ENCODE peak calls at places on chromosome 5, in five cellular contexts. O is GM12892, T is GM12878, Y is H1, J is K562. P is an unnamed sample.

GRCh38 chr5:91499943-91500531 is 116.9 kb upstream of the ARRDC3 start:
- DNase-seq in O (no peak), T (no peak), Y (no peak), J (peak), P (no peak)

GRCh38 chr5:52779213-52779612 is 8.5 kb upstream of the ITGA1 start:
- DNase-seq in O (no peak), T (no peak), Y (no peak), J (no peak), P (no peak)

GRCh38 chr5:35319231-35320002 is 89.1 kb upstream of the PRLR start:
- DNase-seq in O (peak), T (peak), Y (no peak), J (no peak), P (no peak)

GRCh38 chr5:139383275-139383992 is at the start of gene SLC23A1:
- DNase-seq in O (no peak), T (no peak), Y (no peak), J (no peak), P (no peak)

GRCh38 chr5:74895906-74896305 is 29.7 kb upstream of the FAM169A start:
- DNase-seq in O (no peak), T (no peak), Y (no peak), J (no peak), P (no peak)

GRCh38 chr5:123571927-123572326 is 60.0 kb downstream of the CSNK1G3 start:
- DNase-seq in O (no peak), T (no peak), Y (no peak), J (no peak), P (no peak)

GRCh38 chr5:36724429-36725332 is 118.3 kb downstream of the SLC1A3 start:
- DNase-seq in O (peak), T (peak), Y (no peak), J (peak), P (peak)

GRCh38 chr5:134590992-134591659 is 41.5 kb downstream of the SAR1B start:
- DNase-seq in O (no peak), T (no peak), Y (no peak), J (no peak), P (no peak)

GRCh38 chr5:147576646-147577535 is 67.0 kb upstream of the DPYSL3 start:
- DNase-seq in O (peak), T (no peak), Y (no peak), J (peak), P (no peak)

GRCh38 chr5:101977729-101978345 is 318.2 kb downstream of the SLCO4C1 start:
- DNase-seq in O (peak), T (peak), Y (no peak), J (peak), P (peak)

GRCh38 chr5:16467363-16468219 is 2.0 kb upstream of the ZNF622 start:
- DNase-seq in O (no peak), T (peak), Y (no peak), J (peak), P (no peak)

GRCh38 chr5:88683506-88684135 is 199.4 kb downstream of the MEF2C start:
- DNase-seq in O (no peak), T (no peak), Y (no peak), J (peak), P (no peak)

GRCh38 chr5:178196986-178197385 is 7.3 kb upstream of the HNRNPAB start:
- DNase-seq in O (no peak), T (no peak), Y (no peak), J (peak), P (no peak)

GRCh38 chr5:57311921-57312320 is 138.1 kb downstream of the GPBP1 start:
- DNase-seq in O (no peak), T (no peak), Y (no peak), J (no peak), P (no peak)

GRCh38 chr5:168443950-168444700 is 42.1 kb upstream of the RARS1 start:
- DNase-seq in O (no peak), T (no peak), Y (no peak), J (no peak), P (no peak)

GRCh38 chr5:168578506-168579205 is 512 bp downstream of the PANK3 start:
- DNase-seq in O (no peak), T (no peak), Y (no peak), J (peak), P (no peak)

GRCh38 chr5:131533844-131534243 is 101.2 kb downstream of the RAPGEF6 start:
- DNase-seq in O (no peak), T (no peak), Y (no peak), J (no peak), P (no peak)

GRCh38 chr5:92544042-92544441 is 1037.0 kb downstream of the NR2F1-AS1 start:
- DNase-seq in O (no peak), T (no peak), Y (no peak), J (no peak), P (no peak)

GRCh38 chr5:54661111-54661510 is 143.6 kb downstream of the SNX18 start:
- DNase-seq in O (no peak), T (no peak), Y (no peak), J (no peak), P (no peak)

GRCh38 chr5:54656261-54656728 is 138.7 kb downstream of the SNX18 start:
- DNase-seq in O (no peak), T (no peak), Y (no peak), J (no peak), P (no peak)

GRCh38 chr5:54658014-54658413 is 140.5 kb downstream of the SNX18 start:
- DNase-seq in O (no peak), T (no peak), Y (no peak), J (no peak), P (no peak)

GRCh38 chr5:54655761-54656160 is 138.2 kb downstream of the SNX18 start:
- DNase-seq in O (no peak), T (no peak), Y (no peak), J (no peak), P (no peak)

DNA sequence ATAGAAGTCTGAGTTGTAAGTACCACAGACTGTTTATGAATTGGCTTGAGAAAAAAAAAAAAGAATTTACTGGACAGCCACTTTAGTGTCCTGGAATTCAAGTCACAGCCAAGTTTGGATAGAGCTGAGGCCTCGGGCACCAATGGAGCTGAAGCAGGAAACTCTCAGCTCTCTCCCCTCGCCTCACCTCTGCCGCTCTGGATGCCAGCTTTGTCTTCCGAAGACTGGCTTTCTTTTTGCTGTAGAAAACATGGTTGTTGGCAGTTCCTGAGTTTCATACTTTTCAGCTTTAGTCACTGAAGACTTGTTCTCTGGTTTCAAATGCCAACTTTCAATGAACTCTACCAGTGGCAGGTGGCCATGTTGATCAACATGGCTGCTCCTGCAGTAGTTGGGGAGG is 142.1 kb downstream of the SNX18 start:
- DNase-seq in O (no peak), T (no peak), Y (no peak), J (no peak), P (no peak)
- TF ChIP-seq POLR2AphosphoS5 in O (no peak), T (no peak), Y (no peak), J (no peak), P (no peak)

GRCh38 chr5:176714067-176714466 is 66.8 kb downstream of the TSPAN17 start:
- DNase-seq in O (no peak), T (no peak), Y (no peak), J (no peak), P (no peak)
- TF ChIP-seq TAF1 in O (no peak), T (no peak), Y (no peak), J (no peak), P (no peak)

GRCh38 chr5:151028717-151029116 is 8.3 kb downstream of the GPX3 start:
- DNase-seq in O (no peak), T (no peak), Y (no peak), J (no peak), P (no peak)
- TF ChIP-seq POLR2AphosphoS5 in O (no peak), T (no peak), Y (no peak), J (no peak), P (no peak)

GRCh38 chr5:146079695-146080361 is 25.5 kb downstream of the PLAC8L1 start:
- DNase-seq in O (no peak), T (peak), Y (no peak), J (no peak), P (no peak)
- TF ChIP-seq TAF1 in O (no peak), T (no peak), Y (no peak), J (no peak), P (no peak)

DNA sequence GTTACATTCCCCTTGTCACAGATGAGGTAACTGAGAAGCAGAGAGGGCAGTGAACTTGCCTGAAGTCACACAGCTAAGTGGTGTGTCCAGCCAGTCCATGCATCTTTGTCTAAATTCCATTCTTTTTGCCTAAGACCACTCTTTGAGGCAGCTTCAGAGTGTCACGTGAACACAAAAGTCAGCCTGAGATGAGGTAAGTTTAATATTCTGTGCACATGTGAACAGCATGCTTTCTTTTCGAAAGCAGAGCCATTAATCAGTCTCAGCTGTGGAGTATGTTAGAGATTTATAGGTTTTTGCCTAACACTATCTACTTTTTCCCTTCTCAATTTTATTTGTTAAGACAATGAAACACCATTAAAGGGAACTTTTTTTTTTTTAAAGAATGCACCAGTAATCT is 43.5 kb downstream of the SH3PXD2B start:
- DNase-seq in O (no peak), T (no peak), Y (no peak), J (no peak), P (no peak)
- TF ChIP-seq POLR2AphosphoS5 in O (no peak), T (no peak), Y (no peak), J (no peak), P (no peak)

DNA sequence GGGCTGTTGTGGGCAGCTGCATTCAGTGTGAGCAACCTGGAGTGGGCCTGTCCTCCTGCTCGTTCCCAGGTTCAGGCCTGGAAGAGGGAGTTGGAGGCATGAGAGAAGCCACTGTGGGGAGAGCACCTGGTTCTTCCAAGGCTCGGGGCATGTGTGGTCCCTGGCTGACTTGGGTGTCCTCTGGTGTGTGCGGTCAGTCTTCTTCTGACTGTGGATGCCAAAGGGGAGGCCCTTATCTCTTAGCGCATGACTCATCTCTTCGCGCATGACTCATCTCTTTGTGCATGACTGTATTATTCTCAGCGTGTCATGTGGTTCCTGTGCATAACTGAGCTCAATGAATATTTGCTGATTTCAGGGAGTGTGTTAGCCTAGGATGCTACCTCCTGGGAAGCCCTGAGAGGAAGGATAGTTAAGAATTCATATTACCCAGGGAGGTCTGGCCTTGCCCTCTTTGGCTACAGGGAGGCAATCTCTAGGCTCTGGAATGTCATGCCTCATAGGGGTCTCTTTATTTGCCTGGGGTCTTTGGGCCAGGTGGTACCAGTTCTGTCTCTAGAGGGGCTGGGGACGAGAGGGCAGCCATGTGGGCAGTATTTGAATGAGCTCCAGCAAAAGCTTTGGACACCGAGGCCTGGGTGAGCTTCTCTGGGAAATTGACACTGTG is 188.7 kb downstream of the HSPA4 start:
- DNase-seq in O (peak), T (peak), Y (no peak), J (peak), P (no peak)
- TF ChIP-seq TAF1 in O (no peak), T (no peak), Y (no peak), J (peak), P (no peak)

GRCh38 chr5:39424751-39425524 is at the start of gene DAB2:
- DNase-seq in O (no peak), T (no peak), Y (peak), J (peak), P (peak)
- TF ChIP-seq POLR2AphosphoS5 in O (no peak), T (no peak), Y (peak), J (peak), P (no peak)

DNA sequence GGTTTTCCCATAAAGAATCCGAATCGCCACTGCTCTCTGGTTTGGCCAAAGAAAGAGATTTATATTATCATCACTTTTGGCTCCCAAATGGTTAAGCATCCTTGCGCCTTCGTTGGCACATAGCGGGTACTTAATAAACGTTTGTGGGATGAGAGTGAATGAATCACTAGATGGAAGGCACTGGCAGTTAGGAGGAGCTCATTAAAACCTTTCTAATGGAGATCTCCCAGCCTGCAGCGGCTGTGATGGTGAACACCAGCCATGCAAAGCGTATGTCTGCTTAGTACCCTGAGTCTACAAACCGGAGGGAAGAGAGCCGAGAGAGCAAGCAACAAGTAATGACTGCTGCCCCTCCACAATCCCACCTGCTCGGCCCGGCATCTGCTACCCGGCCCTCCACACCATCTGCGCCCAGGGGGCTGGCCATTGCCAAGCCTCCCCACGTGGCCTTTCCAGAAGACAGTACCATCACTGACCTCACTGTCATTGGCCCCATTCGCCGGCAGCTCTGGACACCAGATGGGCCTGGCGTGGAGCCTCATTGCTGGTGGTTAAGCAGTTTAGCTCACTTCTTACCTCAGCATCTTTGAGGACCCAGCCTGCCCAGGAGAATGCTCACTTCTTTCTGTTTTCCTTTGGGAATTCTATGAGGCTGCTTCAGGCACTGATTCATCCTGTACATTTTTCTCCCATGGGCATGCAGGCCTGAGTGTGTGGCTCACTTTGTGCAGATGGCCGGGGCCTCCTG is 39.3 kb upstream of the ANKRD33B start:
- DNase-seq in O (no peak), T (no peak), Y (no peak), J (peak), P (no peak)
- TF ChIP-seq TAF1 in O (no peak), T (no peak), Y (no peak), J (no peak), P (no peak)

GRCh38 chr5:69527128-69527745 is 32.8 kb upstream of the GTF2H2C start:
- DNase-seq in O (no peak), T (no peak), Y (no peak), J (no peak), P (no peak)

GRCh38 chr5:69526660-69527059 is 33.3 kb upstream of the GTF2H2C start:
- DNase-seq in O (no peak), T (no peak), Y (no peak), J (no peak), P (no peak)

GRCh38 chr5:69525490-69525889 is 32.9 kb downstream of the OCLN start:
- DNase-seq in O (no peak), T (no peak), Y (no peak), J (no peak), P (no peak)

GRCh38 chr5:69528609-69529008 is 31.4 kb upstream of the GTF2H2C start:
- DNase-seq in O (no peak), T (no peak), Y (no peak), J (no peak), P (no peak)

DNA sequence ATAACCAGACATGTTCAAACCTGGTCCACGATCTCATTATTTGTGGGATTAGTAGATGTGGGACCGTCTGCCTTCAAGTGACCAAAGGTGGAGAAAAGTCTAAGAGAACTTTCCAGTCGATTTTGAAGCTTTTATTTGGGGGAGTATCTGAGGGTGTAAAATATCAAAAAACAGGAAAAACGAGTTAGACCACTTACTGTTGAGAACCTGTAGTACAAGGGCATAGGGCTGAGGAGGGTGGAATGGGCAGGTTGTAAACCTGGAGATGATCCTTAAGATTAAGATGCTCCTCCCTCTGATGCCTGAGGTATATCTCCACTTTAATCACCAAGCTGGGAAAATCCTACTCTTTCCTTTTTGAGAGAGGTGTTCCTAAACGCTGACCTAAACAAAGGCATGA is 32.0 kb upstream of the GTF2H2C start:
- DNase-seq in O (no peak), T (no peak), Y (no peak), J (no peak), P (no peak)
- TF ChIP-seq POLR2AphosphoS5 in O (no peak), T (no peak), Y (no peak), J (no peak), P (no peak)